ENCODE peak calls at places on chromosomes 6 and 20, in seven cellular contexts. K is ovary, Q is mesenchymal stem cell, M is cardiac muscle cell, L is fibroblast of lung, E is cardiac fibroblast, Z is skeletal muscle cell. V is an unnamed sample.

GRCh38 chr6:1762203-1762602 is 152.5 kb downstream of the FOXC1 start:
- DNase-seq in K (no peak), L (no peak), M (no peak), Q (no peak), E (no peak), Z (no peak), V (no peak)

GRCh38 chr6:158706369-158706982 is 56.6 kb downstream of the SYTL3 start:
- DNase-seq in L (peak), Q (peak), Z (no peak), K (peak), M (peak), E (peak), V (peak)

GRCh38 chr6:160733045-160733646 is 31.1 kb downstream of the PLG start:
- DNase-seq in Q (peak), E (peak), Z (no peak), K (peak), M (peak), L (peak), V (peak)

GRCh38 chr6:41640436-41640835 is 2.2 kb downstream of the MDFI start:
- DNase-seq in Q (no peak), Z (no peak), E (no peak), K (no peak), M (peak), L (no peak), V (no peak)

GRCh38 chr20:54929191-54929590 is 453.8 kb downstream of the DOK5 start:
- DNase-seq in Q (no peak), Z (no peak), M (no peak), L (no peak), K (no peak), E (no peak), V (no peak)

GRCh38 chr6:5782783-5783567 is 223.8 kb downstream of the NRN1 start:
- DNase-seq in E (no peak), Z (no peak), L (peak), K (no peak), Q (no peak), M (no peak), V (no peak)

GRCh38 chr6:31407699-31408098 is 4.3 kb downstream of the MICA start:
- DNase-seq in K (no peak), Q (peak), E (peak), Z (no peak), L (peak), M (peak), V (peak)

GRCh38 chr6:168366473-168366872 is 46.9 kb upstream of the DACT2 start:
- DNase-seq in Z (no peak), E (no peak), L (no peak), Q (no peak), K (no peak), M (no peak), V (no peak)

GRCh38 chr20:14792915-14793314 is 455.5 kb upstream of the FLRT3 start:
- DNase-seq in K (no peak), Q (no peak), M (no peak), L (no peak), Z (no peak), E (no peak), V (no peak)

GRCh38 chr6:165443462-165443861 is 134.1 kb upstream of the C6orf118 start:
- DNase-seq in E (no peak), K (no peak), M (no peak), Z (no peak), Q (no peak), L (no peak), V (no peak)

GRCh38 chr20:2698912-2699311 is 6.3 kb downstream of the EBF4 start:
- DNase-seq in K (no peak), M (no peak), Z (no peak), L (no peak), Q (no peak), E (no peak), V (no peak)

GRCh38 chr6:119109654-119110325 is 31.3 kb upstream of the FAM184A start:
- DNase-seq in E (no peak), K (no peak), Q (no peak), L (no peak), Z (no peak), M (no peak), V (no peak)
- H3K4me3 ChIP-seq in E (no peak), K (no peak), Q (no peak), L (no peak), Z (no peak), M (no peak), V (no peak)

GRCh38 chr6:81966968-81967367 is 214.5 kb upstream of the TENT5A start:
- DNase-seq in Z (no peak), E (no peak), Q (no peak), L (no peak), M (no peak), K (no peak), V (no peak)

DNA sequence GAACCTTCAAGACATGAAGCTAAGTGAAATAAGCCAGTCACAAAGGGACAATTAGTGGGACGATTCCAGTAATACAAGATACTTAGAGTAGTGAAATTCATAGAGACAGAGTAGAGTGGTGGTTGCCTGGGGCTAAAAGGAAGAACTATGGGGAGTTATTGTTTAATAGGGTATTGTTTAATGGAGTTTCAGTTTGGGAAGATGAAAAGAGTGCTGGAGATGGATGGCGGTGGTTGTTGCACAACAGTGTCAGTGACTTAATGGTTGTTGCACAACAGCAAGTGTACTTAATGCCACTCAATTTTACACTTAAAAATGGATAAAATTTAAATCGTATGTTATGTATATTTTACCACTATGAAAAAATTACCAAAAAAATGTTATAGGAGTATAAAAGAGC is 209.7 kb upstream of the TENT5A start:
- DNase-seq in Q (no peak), L (peak), K (no peak), E (peak), M (peak), Z (peak), V (peak)
- H3K4me3 ChIP-seq in Q (no peak), L (no peak), K (no peak), E (no peak), M (no peak), Z (no peak), V (no peak)

GRCh38 chr6:142915129-142915697 is 29.8 kb downstream of the HIVEP2 start:
- DNase-seq in Q (no peak), K (no peak), M (no peak), E (no peak), L (no peak), Z (no peak), V (peak)
- H3K4me3 ChIP-seq in Q (no peak), K (no peak), M (no peak), E (no peak), L (no peak), Z (no peak), V (no peak)

GRCh38 chr6:27505209-27506027 is 32.5 kb upstream of the ZNF184 start:
- DNase-seq in M (peak), E (peak), Q (peak), K (peak), L (peak), Z (no peak), V (peak)
- H3K4me3 ChIP-seq in M (no peak), E (no peak), Q (no peak), K (no peak), L (no peak), Z (no peak), V (no peak)

GRCh38 chr20:57264151-57264792 is 2.2 kb downstream of the BMP7 start:
- DNase-seq in Z (no peak), L (no peak), Q (no peak), K (no peak), M (no peak), E (no peak), V (no peak)
- H3K4me3 ChIP-seq in Z (no peak), L (no peak), Q (no peak), K (no peak), M (peak), E (no peak), V (no peak)

DNA sequence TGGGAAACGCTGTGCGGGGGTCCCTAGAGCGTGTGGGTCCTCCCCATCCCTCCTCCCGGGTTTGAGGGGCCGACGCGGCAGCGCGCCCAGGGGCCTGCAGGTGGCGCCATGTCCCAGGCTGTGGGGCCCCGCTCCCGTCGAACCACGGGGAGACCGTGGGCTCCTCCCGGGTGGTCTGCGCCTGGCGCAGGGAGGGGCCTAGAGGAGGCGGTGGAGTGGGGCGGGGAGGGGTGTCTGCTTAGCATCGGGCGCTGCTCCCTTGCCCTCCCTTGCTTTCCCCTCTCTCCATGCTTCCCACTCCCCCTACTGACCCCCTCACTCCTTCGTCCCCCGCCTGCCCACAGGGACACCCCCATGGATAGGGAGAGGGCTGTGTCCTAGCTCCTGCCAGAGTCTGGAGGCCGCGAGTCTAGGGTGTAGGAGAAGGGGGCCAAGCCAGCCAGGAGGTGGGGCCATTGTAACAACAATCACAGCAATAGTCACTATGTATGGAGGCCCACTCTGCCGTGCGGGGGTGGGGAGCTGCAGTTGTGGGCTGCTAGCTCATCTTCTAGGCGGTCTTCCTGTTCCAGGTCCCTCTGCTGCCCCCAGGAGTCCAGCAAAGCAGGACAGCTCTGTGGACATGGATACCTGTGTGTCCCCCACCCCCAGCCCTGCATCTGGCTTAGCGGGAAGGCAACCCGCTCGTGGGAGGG is 51.7 kb downstream of the CHMP4B start:
- DNase-seq in L (peak), Z (peak), M (peak), Q (peak), K (peak), E (peak), V (peak)
- H3K4me3 ChIP-seq in L (peak), Z (peak), M (no peak), Q (no peak), K (no peak), E (peak), V (peak)

DNA sequence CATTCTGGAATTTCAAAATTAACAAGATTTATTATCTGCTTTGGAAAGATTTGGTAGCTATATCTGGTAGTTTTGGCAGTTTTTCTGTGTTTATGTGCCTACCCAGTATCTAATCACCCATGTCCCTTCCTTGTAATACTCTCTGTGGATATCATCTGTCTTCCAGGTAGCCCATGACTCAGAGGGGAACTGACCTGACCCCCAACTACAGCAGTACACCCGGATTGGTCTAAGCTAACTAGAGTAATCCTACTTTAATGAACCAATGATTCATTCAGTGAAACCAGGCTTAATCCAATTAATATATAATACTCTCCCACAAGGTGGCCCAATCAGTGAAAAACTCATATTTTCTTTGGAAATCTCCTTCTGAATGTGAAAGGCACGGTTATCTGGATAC is 295.3 kb upstream of the SULF2 start:
- DNase-seq in K (no peak), E (no peak), Z (no peak), M (no peak), L (no peak), Q (no peak), V (no peak)
- H3K4me3 ChIP-seq in K (no peak), E (no peak), Z (no peak), M (no peak), L (no peak), Q (no peak), V (no peak)

GRCh38 chr20:50815162-50815989 is 20.5 kb downstream of the BCAS4 start:
- DNase-seq in Z (peak), K (no peak), E (peak), M (no peak), L (peak), Q (peak), V (no peak)
- H3K4me3 ChIP-seq in Z (no peak), K (no peak), E (no peak), M (no peak), L (no peak), Q (no peak), V (no peak)